ENCODE peak calls at places on chromosomes 7 and 10, in six cellular contexts. J, O, P, G, W and T are unnamed samples.

GRCh38 chr10:125123363-125124113 is 36.8 kb downstream of the CTBP2 start:
- DNase-seq in J (no peak), O (no peak), P (peak; percentile 93), G (no peak), W (no peak), T (peak; percentile 90)

GRCh38 chr7:106774768-106775551 is 90.1 kb upstream of the PIK3CG start:
- DNase-seq in J (no peak), O (no peak), P (peak; percentile 29), G (no peak), W (no peak), T (no peak)

GRCh38 chr7:15643000-15643705 is 43.3 kb downstream of the MEOX2 start:
- DNase-seq in J (no peak), O (no peak), P (no peak), G (no peak), W (no peak), T (no peak)

GRCh38 chr10:131997366-131998049 is 15.8 kb upstream of the BNIP3 start:
- DNase-seq in J (no peak), O (no peak), P (peak; percentile 90), G (no peak), W (no peak), T (peak; percentile 94)

GRCh38 chr7:3200504-3200903 is 100.5 kb upstream of the SDK1 start:
- DNase-seq in J (no peak), O (no peak), P (no peak), G (no peak), W (no peak), T (no peak)

GRCh38 chr7:105309235-105310156 is 79.2 kb downstream of the SRPK2 start:
- DNase-seq in J (no peak), O (no peak), P (no peak), G (no peak), W (no peak), T (no peak)

GRCh38 chr7:4799508-4800268 is 24.3 kb downstream of the AP5Z1 start:
- DNase-seq in J (no peak), O (no peak), P (no peak), G (no peak), W (no peak), T (no peak)

GRCh38 chr7:158541330-158542010 is 46.2 kb downstream of the PTPRN2 start:
- DNase-seq in J (peak; percentile 95), O (no peak), P (no peak), G (no peak), W (no peak), T (no peak)

GRCh38 chr7:42605800-42606199 is 306.1 kb downstream of the C7orf25 start:
- DNase-seq in J (no peak), O (no peak), P (no peak), G (no peak), W (no peak), T (no peak)